ENCODE peak calls at places on chromosomes 2 and 18, in nine cellular contexts. V, S, R, O, H, Z, L, W and F are unnamed samples.

GRCh38 chr2:146720170-146720569 is 1124.7 kb upstream of the ACVR2A start:
- DNase-seq in W (no peak), L (no peak), V (no peak), R (no peak), H (no peak), Z (no peak), S (no peak), O (no peak), F (no peak)

GRCh38 chr18:393558-393957 is 106.9 kb downstream of the COLEC12 start:
- DNase-seq in Z (no peak), W (no peak), L (no peak), O (no peak), V (no peak), R (no peak), S (no peak), H (no peak), F (no peak)

GRCh38 chr2:113078350-113078839 is 10.6 kb downstream of the IL1F10 start:
- DNase-seq in W (no peak), V (no peak), R (no peak), S (no peak), L (no peak), O (peak; percentile 38), H (no peak), Z (no peak), F (no peak)

GRCh38 chr18:73646196-73646595 is 501.4 kb downstream of the FBXO15 start:
- DNase-seq in H (no peak), S (no peak), Z (no peak), V (no peak), O (peak; percentile 29), L (no peak), R (peak; percentile 36), W (no peak), F (no peak)

GRCh38 chr2:1912771-1913170 is 168.5 kb upstream of the PXDN start:
- DNase-seq in V (no peak), W (no peak), L (no peak), R (no peak), Z (no peak), O (no peak), S (no peak), H (no peak), F (no peak)

GRCh38 chr2:74975016-74975415 is 16.6 kb downstream of the POLE4 start:
- DNase-seq in H (no peak), S (no peak), Z (no peak), R (no peak), O (no peak), L (no peak), W (no peak), V (no peak), F (no peak)

GRCh38 chr2:41698787-41699422 is 348.9 kb upstream of the PKDCC start:
- DNase-seq in R (no peak), Z (peak; percentile 28), H (peak; percentile 55), O (peak; percentile 34), V (no peak), W (no peak), S (peak; percentile 68), L (no peak), F (peak; percentile 42)

GRCh38 chr2:44055229-44055628 is 59.4 kb upstream of the LRPPRC start:
- DNase-seq in V (no peak), O (no peak), H (no peak), W (no peak), L (no peak), S (no peak), Z (no peak), R (no peak), F (no peak)

GRCh38 chr18:3903341-3903740 is 453.4 kb downstream of the TGIF1 start:
- DNase-seq in O (peak; percentile 90), W (no peak), L (peak; percentile 18), R (peak; percentile 98), H (no peak), V (no peak), S (no peak), Z (no peak), F (no peak)

GRCh38 chr18:3902676-3903075 is 452.7 kb downstream of the TGIF1 start:
- DNase-seq in W (no peak), S (no peak), Z (no peak), O (no peak), V (no peak), R (peak; percentile 50), L (no peak), H (no peak), F (no peak)

GRCh38 chr18:3901042-3901441 is 451.1 kb downstream of the TGIF1 start:
- DNase-seq in L (no peak), Z (no peak), W (no peak), V (no peak), S (no peak), O (no peak), H (no peak), R (no peak), F (no peak)

GRCh38 chr18:3901811-3902210 is 451.8 kb downstream of the TGIF1 start:
- DNase-seq in H (no peak), L (no peak), S (no peak), V (no peak), R (no peak), W (no peak), Z (no peak), O (no peak), F (no peak)

DNA sequence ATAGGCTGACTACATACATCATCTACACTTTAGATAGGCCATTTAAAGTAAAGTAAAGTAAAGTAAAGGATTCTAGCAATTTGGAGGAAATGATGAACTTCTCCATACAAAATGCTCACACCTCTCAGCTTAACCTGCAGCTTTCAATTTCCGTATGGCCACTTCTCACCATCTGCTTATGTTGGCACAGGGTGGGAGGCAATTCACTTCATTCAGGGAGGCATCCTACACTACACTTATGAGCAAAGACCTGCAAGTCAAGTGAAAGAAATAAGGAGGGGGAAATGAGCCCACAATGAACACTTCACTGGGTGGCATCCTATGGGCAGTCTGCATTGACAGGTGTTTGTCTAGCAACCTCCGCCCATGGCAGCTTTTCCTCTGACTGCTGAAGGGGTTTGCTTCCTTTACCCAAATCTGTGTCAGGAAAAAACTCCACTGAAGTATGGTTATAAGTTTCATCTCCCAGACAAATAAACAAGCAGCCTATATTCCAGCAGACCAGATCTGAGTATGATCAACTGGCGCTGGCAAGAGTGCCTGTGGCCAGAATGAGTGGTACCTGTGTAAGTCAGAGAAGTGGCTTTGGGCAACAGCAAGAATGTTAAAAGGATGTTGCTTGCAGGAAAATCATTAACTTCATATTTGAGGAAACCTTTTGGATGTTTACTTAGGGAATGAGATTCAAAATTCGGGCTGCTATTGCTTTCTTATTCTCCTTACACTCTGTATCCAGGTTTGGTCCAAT is 449.1 kb downstream of the TGIF1 start:
- DNase-seq in L (no peak), R (no peak), Z (no peak), S (no peak), O (no peak), W (no peak), H (no peak), V (no peak), F (no peak)
- TF ChIP-seq CTCF in L (no peak), R (no peak), Z (no peak), S (no peak), O (no peak), W (no peak), H (no peak), V (no peak), F (no peak)

DNA sequence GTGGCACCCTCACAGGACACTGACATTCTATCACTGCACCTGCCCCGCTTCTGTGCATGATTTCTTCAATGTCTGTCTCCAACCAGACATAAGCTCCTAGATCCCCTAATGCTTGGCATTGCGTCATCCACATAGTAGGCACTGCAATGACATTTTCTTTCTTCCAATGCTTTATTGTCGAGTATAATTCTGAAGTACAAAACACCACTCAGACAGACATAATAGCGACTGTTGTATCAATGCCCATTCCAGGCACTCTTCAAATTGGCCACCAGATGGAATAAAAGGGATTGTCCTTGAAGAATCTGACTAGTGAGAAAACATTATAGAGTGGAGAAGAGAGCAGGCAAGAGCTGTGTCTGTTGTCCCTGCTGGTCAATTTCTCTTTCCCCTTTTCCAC is 89.0 kb downstream of the LPIN1 start:
- DNase-seq in Z (no peak), V (no peak), H (no peak), R (no peak), W (no peak), L (no peak), O (peak; percentile 18), S (no peak), F (no peak)
- TF ChIP-seq CTCF in Z (no peak), V (no peak), H (no peak), R (no peak), W (no peak), L (no peak), O (peak; percentile 13), S (no peak), F (no peak)

GRCh38 chr2:182589121-182589520 is 126.9 kb upstream of the DNAJC10 start:
- DNase-seq in V (no peak), H (no peak), S (no peak), O (no peak), L (no peak), Z (no peak), W (no peak), R (no peak), F (no peak)

GRCh38 chr2:182585430-182585829 is 130.6 kb upstream of the DNAJC10 start:
- DNase-seq in S (no peak), Z (no peak), L (no peak), O (no peak), V (no peak), H (no peak), R (no peak), W (no peak), F (no peak)

GRCh38 chr2:182587831-182588230 is 128.2 kb upstream of the DNAJC10 start:
- DNase-seq in V (no peak), Z (no peak), R (peak; percentile 94), W (no peak), O (peak; percentile 90), S (no peak), H (no peak), L (peak; percentile 41), F (no peak)

GRCh38 chr2:182584462-182584861 is 131.6 kb upstream of the DNAJC10 start:
- DNase-seq in V (no peak), O (no peak), Z (no peak), S (no peak), H (no peak), L (no peak), R (no peak), W (no peak), F (no peak)

DNA sequence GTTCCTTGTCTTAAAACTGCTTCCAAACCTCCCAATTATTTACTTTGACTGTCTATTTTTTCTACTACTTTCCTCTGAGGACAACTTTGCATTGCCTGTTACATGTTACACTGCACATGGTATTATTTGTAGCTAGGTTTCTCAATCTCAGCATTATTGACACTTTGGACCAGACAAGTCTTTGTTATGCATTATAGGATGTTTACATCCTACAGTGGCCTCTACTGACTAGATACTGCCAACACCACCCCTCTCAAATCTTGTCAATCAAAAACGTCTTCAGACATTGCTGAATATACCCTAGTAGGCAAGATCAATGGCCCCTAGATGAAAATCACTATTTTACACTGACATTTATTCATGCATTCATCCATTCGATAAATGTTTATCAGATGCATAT is 129.6 kb upstream of the DNAJC10 start:
- DNase-seq in H (no peak), Z (no peak), L (no peak), R (no peak), W (no peak), O (no peak), V (no peak), S (no peak), F (peak; percentile 14)
- TF ChIP-seq CTCF in H (no peak), Z (no peak), L (no peak), R (no peak), W (no peak), O (no peak), V (no peak), S (no peak), F (peak; percentile 54)

GRCh38 chr2:68245066-68245465 is 7.3 kb downstream of the PPP3R1 start:
- DNase-seq in L (no peak), R (no peak), O (no peak), W (no peak), S (no peak), Z (no peak), V (no peak), H (no peak), F (no peak)

GRCh38 chr2:68240446-68240845 is 11.9 kb downstream of the PPP3R1 start:
- DNase-seq in S (no peak), W (no peak), L (no peak), H (no peak), Z (no peak), R (no peak), O (no peak), V (no peak), F (no peak)

GRCh38 chr2:68245672-68246071 is 6.7 kb downstream of the PPP3R1 start:
- DNase-seq in V (no peak), R (no peak), S (no peak), H (no peak), Z (no peak), W (no peak), O (no peak), L (no peak), F (no peak)

GRCh38 chr2:68248361-68248760 is 4.0 kb downstream of the PPP3R1 start:
- DNase-seq in L (no peak), H (no peak), R (no peak), W (no peak), V (no peak), Z (no peak), O (no peak), S (no peak), F (no peak)

GRCh38 chr2:68244456-68244855 is 7.9 kb downstream of the PPP3R1 start:
- DNase-seq in W (no peak), O (no peak), L (no peak), R (no peak), H (no peak), S (no peak), V (no peak), Z (no peak), F (no peak)
- TF ChIP-seq CTCF in W (no peak), O (peak; percentile 18), L (peak; percentile 28), R (peak; percentile 33), H (peak; percentile 21), S (peak; percentile 33), V (no peak), Z (no peak), F (no peak)